ENCODE peak calls at places on chromosomes 5 and 9, in five cellular contexts. R, X, P, Y and D are unnamed samples.

GRCh38 chr5:131899686-131900085 is 45.8 kb downstream of the MEIKIN start:
- DNase-seq in Y (peak; percentile 13), P (peak; percentile 2), X (no peak), R (peak; percentile 12), D (no peak)

GRCh38 chr5:15929616-15930303 is 249.8 kb downstream of the MARCHF11 start:
- DNase-seq in R (peak; percentile 91), X (no peak), P (peak; percentile 90), Y (peak; percentile 29), D (no peak)

GRCh38 chr9:134814598-134815215 is 65.9 kb upstream of the FCN2 start:
- DNase-seq in X (no peak), Y (peak; percentile 91), P (peak; percentile 67), R (peak; percentile 31), D (no peak)

GRCh38 chr9:110546411-110546871 is 33.1 kb downstream of the SVEP1 start:
- DNase-seq in Y (no peak), R (no peak), P (peak; percentile 7), X (no peak), D (no peak)

GRCh38 chr9:129109504-129109903 is 1.1 kb downstream of the CRAT start:
- DNase-seq in Y (peak; percentile 84), P (no peak), R (peak; percentile 6), X (peak; percentile 16), D (peak; percentile 15)

GRCh38 chr5:121630402-121630801 is 221.3 kb upstream of the FTMT start:
- DNase-seq in R (peak; percentile 40), X (no peak), Y (peak; percentile 26), P (peak; percentile 0), D (no peak)

GRCh38 chr5:42949348-42950090 is 90.6 kb downstream of the ANXA2R start:
- DNase-seq in R (peak; percentile 90), Y (peak; percentile 89), P (peak; percentile 83), X (peak; percentile 54), D (no peak)

GRCh38 chr5:62550103-62550502 is 28.5 kb upstream of the LRRC70 start:
- DNase-seq in P (no peak), Y (no peak), R (no peak), X (no peak), D (no peak)

GRCh38 chr5:157108961-157109360 is at the start of gene HAVCR2:
- DNase-seq in R (no peak), X (peak; percentile 85), P (no peak), Y (no peak), D (peak; percentile 81)

GRCh38 chr9:88535226-88535931 is 401 bp downstream of the NXNL2 start:
- DNase-seq in Y (no peak), P (no peak), R (no peak), X (no peak), D (no peak)

GRCh38 chr5:54257366-54258118 is 52.8 kb downstream of the ARL15 start:
- DNase-seq in Y (peak; percentile 15), X (no peak), R (no peak), P (peak; percentile 29), D (peak; percentile 44)

GRCh38 chr9:5263568-5264218 is 32.5 kb downstream of the INSL4 start:
- DNase-seq in R (peak; percentile 18), X (peak; percentile 19), P (no peak), Y (peak; percentile 30), D (no peak)

GRCh38 chr9:113931140-113931539 is 55.0 kb downstream of the ZNF618 start:
- DNase-seq in R (no peak), P (no peak), X (no peak), Y (no peak), D (no peak)

GRCh38 chr9:131402073-131402472 is 8.2 kb downstream of the PRRC2B start:
- DNase-seq in P (peak; percentile 83), Y (peak; percentile 87), X (no peak), R (peak; percentile 54), D (no peak)

GRCh38 chr5:92019376-92019990 is 636.4 kb upstream of the ARRDC3 start:
- DNase-seq in R (no peak), X (no peak), P (peak; percentile 30), Y (peak; percentile 33), D (no peak)

GRCh38 chr5:171582849-171583248 is 163.4 kb downstream of the FGF18 start:
- DNase-seq in X (no peak), Y (no peak), P (no peak), R (no peak), D (no peak)

GRCh38 chr9:6195714-6196360 is 19.8 kb upstream of the IL33 start:
- DNase-seq in P (no peak), Y (peak; percentile 12), X (no peak), R (no peak), D (no peak)

GRCh38 chr5:15627109-15627508 is 127.1 kb downstream of the FBXL7 start:
- DNase-seq in Y (no peak), X (no peak), R (no peak), P (no peak), D (no peak)

GRCh38 chr5:9239626-9240025 is 306.2 kb downstream of the SEMA5A start:
- DNase-seq in P (peak; percentile 67), Y (peak; percentile 50), X (no peak), R (peak; percentile 59), D (no peak)

GRCh38 chr5:143501176-143501840 is 97.8 kb upstream of the NR3C1 start:
- DNase-seq in P (no peak), X (no peak), R (no peak), Y (peak; percentile 79), D (no peak)

GRCh38 chr5:37532976-37533740 is 154.0 kb downstream of the WDR70 start:
- DNase-seq in R (no peak), P (no peak), Y (no peak), X (no peak), D (no peak)

GRCh38 chr5:111975133-111975532 is 218.1 kb upstream of the NREP start:
- DNase-seq in P (no peak), Y (peak; percentile 69), X (no peak), R (no peak), D (no peak)

GRCh38 chr5:180136661-180137381 is 65.3 kb upstream of the RNF130 start:
- DNase-seq in Y (no peak), R (no peak), X (no peak), P (no peak), D (no peak)

GRCh38 chr9:71822935-71823334 is 54.6 kb upstream of the CEMIP2 start:
- DNase-seq in Y (no peak), X (no peak), P (no peak), R (no peak), D (no peak)

GRCh38 chr9:128723352-128723865 is 518 bp downstream of the ZDHHC12 start:
- DNase-seq in P (no peak), R (no peak), X (no peak), Y (no peak), D (no peak)

GRCh38 chr5:52134013-52134650 is 653.6 kb upstream of the ITGA1 start:
- DNase-seq in R (no peak), P (no peak), Y (no peak), X (no peak), D (no peak)

GRCh38 chr5:72246954-72247442 is 73.0 kb downstream of the MRPS27 start:
- DNase-seq in P (peak; percentile 69), R (peak; percentile 43), Y (peak; percentile 38), X (no peak), D (no peak)

GRCh38 chr5:72246239-72246580 is 73.8 kb downstream of the MRPS27 start:
- DNase-seq in R (no peak), Y (no peak), X (peak; percentile 14), P (no peak), D (no peak)

GRCh38 chr5:72245517-72246238 is 74.4 kb downstream of the MRPS27 start:
- DNase-seq in X (no peak), Y (no peak), P (no peak), R (no peak), D (no peak)

GRCh38 chr5:72251386-72251785 is 68.7 kb downstream of the MRPS27 start:
- DNase-seq in X (no peak), Y (no peak), P (no peak), R (no peak), D (no peak)

DNA sequence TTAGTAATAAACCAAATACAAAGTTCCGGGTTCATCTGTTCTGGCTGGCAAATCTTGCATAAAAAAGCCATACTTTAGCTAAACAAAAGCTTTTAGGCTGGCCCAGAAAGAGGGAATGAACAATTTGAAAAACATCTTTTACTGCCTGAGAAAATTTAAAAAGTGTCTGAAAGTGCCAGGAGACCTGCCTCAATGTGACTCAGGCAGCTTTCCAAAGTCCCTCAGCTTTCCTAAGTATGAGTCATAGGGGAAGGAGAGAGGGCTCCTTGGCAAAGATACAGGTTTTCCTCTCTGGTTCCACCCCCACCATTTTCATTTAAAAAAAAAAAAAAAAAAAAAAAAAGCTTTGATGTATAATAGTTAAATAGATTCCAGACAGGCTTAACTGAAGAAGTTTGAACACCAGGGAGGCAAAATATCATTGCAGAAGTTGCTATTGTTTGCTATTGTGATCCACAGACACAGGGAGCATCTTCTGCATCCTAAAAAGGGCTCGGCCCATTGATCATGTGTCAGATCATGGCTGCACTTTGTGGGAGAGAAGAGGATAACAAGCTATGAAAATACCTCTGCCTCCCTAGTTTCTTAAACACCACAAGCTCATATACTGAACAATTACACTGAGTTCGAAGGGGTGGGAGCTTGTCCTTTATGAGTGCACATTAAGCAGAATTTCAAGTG is 71.5 kb downstream of the MRPS27 start:
- DNase-seq in X (no peak), P (peak; percentile 88), Y (peak; percentile 93), R (peak; percentile 94), D (no peak)
- H3K4me3 ChIP-seq in X (no peak overlapping the region), P (no peak overlapping the region), Y (peak overlapping the region; percentile 30), R (no peak overlapping the region), D (no peak overlapping the region)

GRCh38 chr5:6158974-6159863 is 219.1 kb downstream of the MED10 start:
- DNase-seq in P (peak; percentile 21), Y (peak; percentile 96), X (no peak), R (peak; percentile 11), D (no peak)
- H3K4me3 ChIP-seq in P (no peak overlapping the region), Y (peak overlapping the region; percentile 52), X (no peak overlapping the region), R (no peak overlapping the region), D (no peak overlapping the region)

GRCh38 chr9:33162721-33163311 is 4.3 kb downstream of the B4GALT1 start:
- DNase-seq in R (peak; percentile 85), Y (peak; percentile 93), P (peak; percentile 79), X (no peak), D (no peak)
- H3K4me3 ChIP-seq in R (no peak overlapping the region), Y (peak overlapping the region; percentile 98), P (no peak overlapping the region), X (no peak overlapping the region), D (no peak overlapping the region)

DNA sequence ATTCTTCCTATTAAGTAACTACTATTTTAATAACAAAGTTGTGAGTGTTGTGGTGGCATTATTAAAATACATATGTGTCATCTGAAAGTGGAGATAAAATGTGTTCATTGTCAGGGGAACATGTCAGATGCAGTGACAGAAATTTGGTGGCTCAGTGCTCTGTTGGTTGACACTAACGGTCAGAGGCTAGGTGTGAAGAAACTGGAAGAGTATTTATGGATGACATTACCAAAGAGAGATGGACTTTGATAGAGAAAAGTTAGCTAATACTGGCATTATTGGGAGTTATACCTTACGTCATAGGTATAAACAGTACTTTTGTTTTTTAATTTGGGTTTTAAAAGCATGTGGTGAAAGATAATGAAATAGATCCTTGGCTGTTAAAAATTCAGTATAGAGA is 33.7 kb downstream of the PAM start:
- DNase-seq in R (no peak), X (no peak), Y (no peak), P (no peak), D (no peak)
- H3K4me3 ChIP-seq in R (no peak overlapping the region), X (no peak overlapping the region), Y (no peak overlapping the region), P (no peak overlapping the region), D (no peak overlapping the region)

DNA sequence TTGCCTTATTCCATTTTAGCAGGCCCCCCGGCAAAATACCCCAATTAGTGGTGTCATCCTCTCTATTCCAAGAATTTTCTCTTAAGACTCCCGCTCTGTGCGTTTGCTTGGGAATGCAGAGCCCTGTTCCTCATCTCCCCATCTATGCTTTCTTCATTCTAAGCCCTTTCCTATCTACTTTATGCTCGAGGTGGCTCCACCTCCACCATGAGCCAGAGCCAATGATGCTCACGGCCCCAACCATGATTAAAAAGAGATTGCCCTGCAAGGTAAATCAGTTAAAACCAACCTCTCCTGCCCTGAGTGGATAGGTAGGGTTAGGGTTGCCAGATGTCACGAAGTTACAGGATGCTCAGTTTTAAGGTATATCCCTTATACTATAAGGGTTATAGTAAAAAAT is 677 bp upstream of the TXNDC15 start:
- DNase-seq in X (peak; percentile 59), Y (peak; percentile 10), R (no peak), P (no peak), D (peak; percentile 37)
- H3K4me3 ChIP-seq in X (peak overlapping the region; percentile 78), Y (peak overlapping the region; percentile 83), R (no peak overlapping the region), P (no peak overlapping the region), D (peak overlapping the region; percentile 84)